ENCODE peak calls at places on chromosomes 5 and 9, in nine cellular contexts. C is choroid plexus epithelial cell, Y is mucosa of descending colon, F is GM12878, Q is head of caudate nucleus, U is hippocampal formation, X is DMS53, A is pons, D is HTR-8/SVneo. V is an unnamed sample.

GRCh38 chr5:10036136-10036535 is 213.6 kb downstream of the ATPSCKMT start:
- DNase-seq in U (no peak), F (no peak), Q (no peak), Y (no peak), X (no peak), D (no peak), A (no peak), C (peak; percentile 64), V (no peak)

GRCh38 chr5:176732736-176733585 is 77.4 kb upstream of the UNC5A start:
- DNase-seq in D (no peak), Q (no peak), Y (no peak), A (no peak), C (no peak), X (no peak), U (no peak), F (no peak), V (peak; percentile 56)

GRCh38 chr5:54404568-54404967 is 50.9 kb upstream of the HSPB3 start:
- DNase-seq in D (no peak), C (no peak), U (no peak), X (no peak), Y (no peak), Q (no peak), F (no peak), A (peak; percentile 23), V (peak; percentile 82)

GRCh38 chr5:74342948-74343682 is 297.4 kb downstream of the ENC1 start:
- DNase-seq in U (no peak), Q (no peak), F (no peak), D (no peak), A (no peak), C (peak; percentile 78), X (peak; percentile 29), Y (no peak), V (peak; percentile 65)

GRCh38 chr5:172694061-172694460 is 53.0 kb downstream of the NEURL1B start:
- DNase-seq in U (no peak), X (no peak), F (no peak), A (no peak), Y (no peak), C (no peak), D (no peak), Q (no peak), V (no peak)

GRCh38 chr9:120531683-120532300 is 48.2 kb downstream of the CDK5RAP2 start:
- DNase-seq in D (peak; percentile 10), A (peak; percentile 38), F (no peak), Q (peak; percentile 45), C (peak; percentile 68), Y (peak; percentile 19), U (peak; percentile 3), X (peak; percentile 67), V (peak; percentile 85)

GRCh38 chr5:52989781-52990530 is 804 bp downstream of the ITGA2 start:
- DNase-seq in Q (peak; percentile 65), U (peak; percentile 75), F (no peak), X (peak; percentile 79), A (peak; percentile 73), D (no peak), Y (peak; percentile 72), C (peak; percentile 74), V (peak; percentile 49)

GRCh38 chr9:81032831-81033230 is 656.5 kb downstream of the TLE1 start:
- DNase-seq in D (no peak), Y (no peak), F (no peak), A (no peak), C (no peak), X (no peak), U (no peak), Q (no peak), V (no peak)

GRCh38 chr5:73899055-73899454 is 273.1 kb downstream of the ARHGEF28 start:
- DNase-seq in C (no peak), D (no peak), F (peak; percentile 75), X (no peak), Q (no peak), Y (no peak), A (no peak), U (no peak), V (no peak)

GRCh38 chr5:75510836-75511434 is 494 bp downstream of the CERT1 start:
- DNase-seq in A (no peak), Q (peak; percentile 37), D (peak; percentile 10), X (peak; percentile 76), C (peak; percentile 28), Y (peak; percentile 65), F (no peak), U (peak; percentile 75), V (peak; percentile 72)

GRCh38 chr9:2260401-2261306 is 245.5 kb downstream of the SMARCA2 start:
- DNase-seq in U (no peak), A (no peak), C (peak; percentile 25), X (peak; percentile 24), Y (no peak), D (no peak), Q (no peak), F (no peak), V (peak; percentile 86)

GRCh38 chr5:56638061-56638621 is 177.2 kb upstream of the MAP3K1 start:
- DNase-seq in Y (no peak), Q (no peak), U (no peak), D (no peak), X (peak; percentile 72), F (no peak), A (no peak), C (no peak), V (peak; percentile 96)

GRCh38 chr9:82124090-82124489 is 135.5 kb downstream of the SPATA31D1 start:
- DNase-seq in F (no peak), C (peak; percentile 64), Q (no peak), A (no peak), X (no peak), Y (no peak), D (peak; percentile 33), U (no peak), V (no peak)

GRCh38 chr5:57383093-57383861 is 99.3 kb downstream of the ACTBL2 start:
- DNase-seq in A (no peak), Q (no peak), Y (peak; percentile 12), C (peak; percentile 85), F (no peak), X (peak; percentile 47), D (peak; percentile 68), U (no peak), V (no peak)

GRCh38 chr9:16561121-16561520 is 309.3 kb downstream of the BNC2 start:
- DNase-seq in D (no peak), F (no peak), U (no peak), A (no peak), X (no peak), C (peak; percentile 28), Y (no peak), Q (no peak), V (peak; percentile 35)

GRCh38 chr5:60023255-60023654 is 129.7 kb upstream of the PDE4D start:
- DNase-seq in X (no peak), Q (no peak), A (no peak), F (no peak), D (no peak), C (peak; percentile 59), U (no peak), Y (no peak), V (no peak)

GRCh38 chr5:13831236-13831810 is 113.2 kb downstream of the DNAH5 start:
- DNase-seq in D (peak; percentile 24), F (no peak), Y (no peak), A (no peak), Q (peak; percentile 37), C (peak; percentile 2), U (no peak), X (peak; percentile 34), V (peak; percentile 10)

GRCh38 chr5:38938424-38938823 is 92.6 kb downstream of the OSMR start:
- DNase-seq in Y (no peak), C (peak; percentile 51), F (no peak), X (no peak), A (no peak), U (no peak), Q (no peak), D (no peak), V (no peak)

GRCh38 chr5:58198330-58198729 is 261.6 kb downstream of the PLK2 start:
- DNase-seq in D (no peak), F (no peak), U (no peak), A (no peak), C (no peak), X (no peak), Y (no peak), Q (no peak), V (no peak)

GRCh38 chr9:121246821-121247511 is 21.0 kb upstream of the GSN start:
- DNase-seq in U (no peak), Y (no peak), A (no peak), Q (no peak), D (no peak), F (no peak), C (peak; percentile 98), X (no peak), V (no peak)

GRCh38 chr5:91119265-91119664 is 263.9 kb downstream of the ARRDC3 start:
- DNase-seq in F (no peak), A (no peak), X (no peak), Q (no peak), C (no peak), Y (no peak), U (no peak), D (no peak), V (peak; percentile 90)

GRCh38 chr9:93114169-93114983 is 18.4 kb downstream of the CARD19 start:
- DNase-seq in Q (no peak), U (no peak), F (no peak), D (no peak), C (no peak), X (no peak), A (no peak), Y (no peak), V (no peak)

GRCh38 chr5:144183254-144183889 is 12.7 kb downstream of the KCTD16 start:
- DNase-seq in F (no peak), Q (no peak), D (no peak), Y (peak; percentile 23), A (no peak), U (no peak), X (peak; percentile 71), C (peak; percentile 65), V (peak; percentile 65)

GRCh38 chr5:98314262-98314661 is 459.2 kb upstream of the RGMB start:
- DNase-seq in F (no peak), X (no peak), U (no peak), C (peak; percentile 85), Y (no peak), D (peak; percentile 32), Q (no peak), A (no peak), V (no peak)

V was measured in NCI-H69.